ENCODE peak calls at places on chromosomes 1 and 21, in ten cellular contexts. V, R, F, W, J, Q, B, U, K and P are unnamed samples.
A peak's percentile ranks its signal among the peaks of the same experiment; 100 is the strongest.

GRCh38 chr1:109243221-109243620 is 6.1 kb upstream of the CELSR2 start:
- DNase-seq in B (no peak), U (no peak), Q (no peak), K (no peak), V (no peak), J (no peak), F (no peak), R (no peak), W (no peak), P (no peak)

GRCh38 chr1:12465126-12465525 is 152.9 kb downstream of the DHRS3 start:
- DNase-seq in K (no peak), Q (no peak), B (no peak), W (no peak), J (no peak), R (no peak), U (no peak), V (no peak), F (no peak), P (no peak)

GRCh38 chr1:74771913-74772515 is 39.1 kb downstream of the TYW3 start:
- DNase-seq in F (no peak), Q (no peak), W (peak; percentile 36), R (peak; percentile 53), U (peak; percentile 45), K (peak; percentile 49), J (no peak), V (no peak), B (no peak), P (peak; percentile 5)

GRCh38 chr1:167499657-167500056 is 18.7 kb downstream of the CD247 start:
- DNase-seq in J (no peak), K (no peak), B (no peak), U (no peak), V (no peak), Q (peak; percentile 34), W (no peak), R (no peak), F (no peak), P (no peak)

GRCh38 chr1:157369808-157370521 is 182.3 kb downstream of the FCRL5 start:
- DNase-seq in J (no peak), Q (peak; percentile 64), B (no peak), R (peak; percentile 69), W (peak; percentile 74), U (peak; percentile 66), K (peak; percentile 74), V (peak; percentile 79), F (peak; percentile 27), P (no peak)

GRCh38 chr1:229068266-229069043 is 202.5 kb upstream of the RAB4A start:
- DNase-seq in F (no peak), B (peak; percentile 69), R (no peak), K (no peak), U (peak; percentile 12), V (no peak), W (no peak), J (no peak), Q (no peak), P (no peak)

GRCh38 chr1:201730611-201731010 is 98.3 kb upstream of the IPO9 start:
- DNase-seq in W (no peak), R (no peak), F (no peak), V (no peak), J (no peak), Q (no peak), K (no peak), B (no peak), U (no peak), P (no peak)

GRCh38 chr21:29155118-29155932 is 24.9 kb downstream of the MAP3K7CL start:
- DNase-seq in U (no peak), J (no peak), K (peak; percentile 6), R (peak; percentile 84), Q (no peak), F (no peak), B (peak; percentile 63), V (no peak), W (peak; percentile 9), P (no peak)

GRCh38 chr1:8145525-8145924 is 119.4 kb upstream of the ERRFI1 start:
- DNase-seq in R (peak; percentile 27), U (no peak), K (no peak), J (no peak), B (no peak), W (no peak), Q (no peak), F (no peak), V (no peak), P (no peak)

GRCh38 chr1:31238986-31239613 is 587 bp downstream of the NKAIN1 start:
- DNase-seq in R (no peak), B (no peak), F (no peak), W (peak; percentile 60), Q (peak; percentile 31), U (peak; percentile 27), V (peak; percentile 27), K (no peak), J (no peak), P (no peak)

DNA sequence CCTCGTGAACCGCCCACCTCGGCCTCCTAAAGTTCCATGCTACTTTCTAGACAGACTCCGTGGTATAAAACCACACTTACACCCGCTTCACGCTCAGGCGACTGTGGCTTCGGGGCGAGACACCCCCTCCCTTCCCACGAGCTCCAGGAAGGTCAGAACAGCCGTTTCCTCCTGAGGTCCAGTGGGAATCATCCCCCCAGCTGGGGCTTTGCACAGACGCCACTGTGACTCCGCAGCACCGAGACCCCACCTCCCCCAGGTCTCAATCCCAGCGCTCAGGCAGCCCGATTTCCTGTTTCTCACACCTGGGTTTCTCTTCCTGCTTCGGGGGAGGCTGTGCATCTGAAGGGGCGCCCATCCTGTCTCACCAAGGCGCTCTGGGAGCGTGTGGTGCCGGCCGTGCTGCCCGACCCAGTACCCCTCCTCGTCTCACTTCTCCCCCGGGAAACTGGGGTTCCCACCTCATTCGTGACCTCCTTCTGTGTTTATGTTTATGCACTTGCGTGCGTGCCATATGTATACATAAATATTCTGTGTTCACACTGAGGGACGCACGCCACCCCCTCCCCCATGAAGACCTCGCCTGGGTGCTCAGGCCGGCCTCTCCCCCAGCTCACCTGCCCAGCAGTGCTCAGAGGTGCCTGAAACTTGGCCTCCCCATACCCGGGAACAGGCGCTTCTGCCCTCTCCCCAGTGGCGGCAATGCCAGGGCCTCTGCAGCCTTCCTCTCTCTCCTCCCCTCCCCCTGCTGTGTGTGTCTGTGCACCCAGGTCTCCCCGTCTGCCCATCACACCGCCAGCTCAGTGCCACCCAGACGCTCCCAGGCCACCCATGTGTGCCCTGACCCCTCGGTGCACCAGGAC is 14.6 kb downstream of the SLC35E2B start:
- DNase-seq in J (no peak), Q (peak; percentile 54), K (peak; percentile 50), B (peak; percentile 37), V (peak; percentile 47), F (peak; percentile 45), W (no peak), U (no peak), R (no peak), P (no peak)
- H3K4me3 ChIP-seq in J (peak overlapping the region; percentile 3), Q (peak overlapping the region; percentile 25), K (no peak overlapping the region), B (no peak overlapping the region), V (peak overlapping the region; percentile 4), F (peak overlapping the region; percentile 49), W (no peak overlapping the region), U (no peak overlapping the region), R (no peak overlapping the region), P (no peak overlapping the region)

DNA sequence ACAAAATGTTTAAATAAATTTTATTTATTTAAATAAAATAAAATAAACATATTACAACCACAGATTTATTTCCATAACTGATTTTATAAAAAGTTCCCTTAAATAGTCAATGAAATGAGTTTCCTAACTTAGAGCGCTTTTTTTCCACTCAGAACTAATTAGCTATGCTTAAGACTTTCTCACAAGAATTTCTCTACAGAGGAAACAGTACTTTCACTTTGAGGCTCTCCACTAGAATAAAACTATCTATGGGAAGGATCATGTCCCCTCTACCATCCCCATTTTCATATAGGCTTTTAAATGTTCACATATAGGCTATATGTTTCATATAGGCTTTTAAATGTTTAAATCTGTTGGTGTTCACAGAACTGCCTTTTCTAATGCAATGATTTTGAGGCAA is 40.0 kb upstream of the DPH5 start:
- DNase-seq in F (no peak), K (no peak), U (no peak), V (no peak), J (no peak), W (no peak), B (no peak), Q (no peak), R (no peak), P (no peak)
- H3K4me3 ChIP-seq in F (no peak overlapping the region), K (no peak overlapping the region), U (no peak overlapping the region), V (no peak overlapping the region), J (no peak overlapping the region), W (no peak overlapping the region), B (no peak overlapping the region), Q (no peak overlapping the region), R (no peak overlapping the region), P (no peak overlapping the region)

DNA sequence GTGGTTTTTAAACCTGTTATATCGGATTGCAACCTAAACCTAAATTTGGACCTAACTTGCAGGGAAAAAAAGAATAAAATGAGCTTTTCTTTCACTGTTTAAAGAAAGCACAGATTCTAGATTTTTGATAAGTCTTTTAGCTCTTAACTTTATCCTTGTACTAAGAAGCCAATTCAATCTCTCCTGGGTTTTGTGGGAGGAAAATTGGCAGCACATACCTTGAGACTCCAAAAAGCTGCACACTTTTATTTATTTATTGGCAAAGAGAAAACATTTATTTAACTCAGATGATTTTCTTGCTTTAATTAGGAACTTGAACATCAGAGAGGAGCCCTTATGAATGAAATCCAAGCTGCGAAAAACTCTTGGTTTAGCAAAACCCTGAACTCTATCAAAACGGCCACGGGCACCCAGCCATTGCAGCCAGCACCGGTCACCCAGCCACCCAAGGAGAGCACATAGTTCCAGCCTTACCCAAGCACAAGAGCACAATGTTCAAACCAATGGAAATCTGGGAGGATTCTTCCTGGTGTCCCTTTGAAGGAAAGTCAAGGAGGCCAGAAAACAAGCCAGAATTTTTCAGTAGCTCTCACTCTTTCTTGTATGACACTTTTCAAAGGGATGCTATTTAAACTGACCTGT is 10.1 kb upstream of the CACYBP start:
- DNase-seq in F (no peak), W (no peak), J (no peak), K (no peak), V (no peak), U (no peak), B (no peak), R (no peak), Q (no peak), P (no peak)
- H3K4me3 ChIP-seq in F (peak overlapping the region; percentile 14), W (no peak overlapping the region), J (no peak overlapping the region), K (no peak overlapping the region), V (no peak overlapping the region), U (peak overlapping the region; percentile 54), B (peak overlapping the region; percentile 58), R (no peak overlapping the region), Q (peak overlapping the region; percentile 58), P (no peak overlapping the region)

DNA sequence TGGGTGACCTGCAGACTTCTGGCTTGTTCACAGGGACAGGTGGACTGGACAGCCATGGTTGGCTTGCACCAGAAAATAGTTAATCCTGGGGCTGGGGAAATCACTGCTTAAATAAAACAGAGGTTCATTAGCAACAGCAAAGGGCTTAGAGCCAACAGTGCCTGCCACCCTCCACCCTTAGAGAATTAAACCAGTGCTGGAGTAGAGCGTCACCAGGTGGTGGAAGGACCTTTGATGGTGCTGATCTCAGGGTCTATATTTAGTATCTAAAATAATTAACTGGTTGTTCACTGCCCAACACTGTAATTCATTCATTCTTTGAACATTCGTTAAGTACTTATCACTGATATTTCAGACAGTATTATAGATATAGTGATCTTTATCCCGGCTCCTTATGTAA is 34.7 kb upstream of the PDE9A start:
- DNase-seq in U (no peak), Q (no peak), J (no peak), B (no peak), W (no peak), K (no peak), V (no peak), R (no peak), F (no peak), P (no peak)
- H3K4me3 ChIP-seq in U (no peak overlapping the region), Q (no peak overlapping the region), J (no peak overlapping the region), B (no peak overlapping the region), W (no peak overlapping the region), K (no peak overlapping the region), V (no peak overlapping the region), R (no peak overlapping the region), F (no peak overlapping the region), P (no peak overlapping the region)

GRCh38 chr1:16986113-16986512 is 5.7 kb upstream of the MFAP2 start:
- DNase-seq in Q (no peak), R (no peak), B (no peak), W (no peak), K (no peak), F (no peak), U (no peak), J (no peak), V (no peak), P (no peak)
- H3K4me3 ChIP-seq in Q (no peak overlapping the region), R (no peak overlapping the region), B (no peak overlapping the region), W (no peak overlapping the region), K (no peak overlapping the region), F (no peak overlapping the region), U (no peak overlapping the region), J (no peak overlapping the region), V (no peak overlapping the region), P (no peak overlapping the region)